ENCODE peak calls at places on chromosomes 11 and 22, in four cellular contexts. Y is GM12878, K is HepG2, A is K562. Z is an unnamed sample.

GRCh38 chr11:76160856-76161255 is 45.4 kb downstream of the WNT11 start:
- DNase-seq in A (no peak), Y (no peak), K (no peak), Z (no peak)

GRCh38 chr11:13008625-13009475 is at the start of gene RASSF10:
- DNase-seq in K (no peak), Y (no peak), A (no peak), Z (peak; percentile 95)

GRCh38 chr11:105361651-105362050 is 222.1 kb upstream of the CARD18 start:
- DNase-seq in K (no peak), Y (no peak), A (no peak), Z (no peak)

GRCh38 chr11:117960406-117960805 is 25.8 kb upstream of the IL10RA start:
- DNase-seq in K (no peak), Y (no peak), A (no peak), Z (no peak)

GRCh38 chr11:98561216-98561615 is 459.5 kb upstream of the CNTN5 start:
- DNase-seq in A (no peak), Y (no peak), K (no peak), Z (no peak)

GRCh38 chr22:20155330-20156041 is 4.6 kb upstream of the CCDC188 start:
- DNase-seq in A (peak; percentile 86), Y (no peak), K (peak; percentile 19), Z (no peak)

GRCh38 chr11:65861165-65861505 is 902 bp downstream of the MUS81 start:
- DNase-seq in K (no peak), A (no peak), Y (no peak), Z (no peak)

GRCh38 chr11:11657101-11657935 is 35.5 kb upstream of the GALNT18 start:
- DNase-seq in Y (no peak), K (no peak), A (no peak), Z (no peak)

GRCh38 chr11:16403851-16404250 is 47.5 kb upstream of the SOX6 start:
- DNase-seq in A (no peak), K (peak; percentile 13), Y (no peak), Z (no peak)

GRCh38 chr22:48906177-48906835 is 921.4 kb downstream of the BRD1 start:
- DNase-seq in K (no peak), A (no peak), Y (no peak), Z (no peak)

DNA sequence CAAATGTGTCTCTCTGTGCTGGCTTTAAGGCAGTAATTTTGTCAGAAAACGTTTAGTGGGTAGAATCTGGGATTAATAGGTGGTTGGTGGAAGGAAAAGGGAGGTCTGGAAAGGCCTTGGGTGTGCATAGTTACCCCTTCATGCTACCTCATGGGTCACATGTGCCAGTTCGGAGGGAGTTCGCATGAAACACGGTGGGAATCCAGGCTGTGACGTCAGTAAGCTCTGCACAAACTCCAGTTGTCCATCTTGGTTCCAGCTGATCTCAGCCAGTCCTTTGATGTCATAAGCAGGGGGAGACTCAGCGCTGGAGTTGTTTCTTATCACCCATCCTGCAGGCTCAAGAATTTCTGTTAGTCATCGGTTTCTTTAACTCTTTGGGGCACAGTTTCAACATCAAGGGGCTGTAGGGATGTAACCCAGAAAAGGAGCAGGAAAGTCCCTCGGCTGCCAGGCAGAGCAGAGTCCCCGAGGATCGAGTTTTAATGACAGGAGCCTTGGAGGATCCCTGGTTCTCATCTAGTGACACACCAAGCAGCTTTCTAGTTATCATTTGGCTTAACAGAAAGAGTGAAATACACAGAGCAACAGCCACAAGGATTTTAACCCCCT is 28.9 kb downstream of the MOV10L1 start:
- DNase-seq in Y (no peak), A (peak; percentile 88), K (peak; percentile 10), Z (no peak)
- TF ChIP-seq NR2C2 in Y (no peak), A (peak; percentile 57), K (no peak), Z (no peak)

GRCh38 chr11:17985517-17985916 is 27.3 kb downstream of the SERGEF start:
- DNase-seq in Y (no peak), A (no peak), K (peak; percentile 54), Z (no peak)

GRCh38 chr11:17988465-17988864 is 24.4 kb downstream of the SERGEF start:
- DNase-seq in Y (no peak), A (no peak), K (no peak), Z (no peak)

GRCh38 chr11:17986007-17986710 is 26.7 kb downstream of the SERGEF start:
- DNase-seq in Y (no peak), A (no peak), K (no peak), Z (no peak)

GRCh38 chr11:17987826-17988225 is 25.0 kb downstream of the SERGEF start:
- DNase-seq in A (no peak), K (no peak), Y (no peak), Z (no peak)

GRCh38 chr11:17986711-17987220 is 26.1 kb downstream of the SERGEF start:
- DNase-seq in K (peak; percentile 94), A (no peak), Y (no peak), Z (no peak)
- TF ChIP-seq CTCF in K (peak; percentile 2), A (peak; percentile 19), Y (no peak), Z (no peak)

GRCh38 chr22:17774206-17774927 is at the start of gene BID:
- DNase-seq in K (no peak), A (peak; percentile 89), Y (no peak), Z (peak; percentile 38)

GRCh38 chr22:17774928-17775675 is 833 bp upstream of the BID start:
- DNase-seq in A (no peak), K (no peak), Y (no peak), Z (no peak)

GRCh38 chr22:17773606-17774205 is 563 bp downstream of the BID start:
- DNase-seq in Y (no peak), A (peak; percentile 88), K (peak; percentile 35), Z (peak; percentile 73)

GRCh38 chr22:17772249-17772962 is 1.9 kb downstream of the BID start:
- DNase-seq in Y (no peak), A (no peak), K (no peak), Z (no peak)

GRCh38 chr22:17772963-17773605 is 1.2 kb downstream of the BID start:
- DNase-seq in Y (no peak), K (no peak), A (no peak), Z (no peak)
- TF ChIP-seq NR2C2 in Y (no peak), K (no peak), A (no peak), Z (no peak)

GRCh38 chr22:37019309-37020191 is at the start of the genes MPST and TST:
- DNase-seq in K (peak; percentile 62), A (peak; percentile 81), Y (no peak), Z (peak; percentile 65)
- TF ChIP-seq CTCF in K (peak; percentile 8), A (no peak), Y (no peak), Z (no peak)

DNA sequence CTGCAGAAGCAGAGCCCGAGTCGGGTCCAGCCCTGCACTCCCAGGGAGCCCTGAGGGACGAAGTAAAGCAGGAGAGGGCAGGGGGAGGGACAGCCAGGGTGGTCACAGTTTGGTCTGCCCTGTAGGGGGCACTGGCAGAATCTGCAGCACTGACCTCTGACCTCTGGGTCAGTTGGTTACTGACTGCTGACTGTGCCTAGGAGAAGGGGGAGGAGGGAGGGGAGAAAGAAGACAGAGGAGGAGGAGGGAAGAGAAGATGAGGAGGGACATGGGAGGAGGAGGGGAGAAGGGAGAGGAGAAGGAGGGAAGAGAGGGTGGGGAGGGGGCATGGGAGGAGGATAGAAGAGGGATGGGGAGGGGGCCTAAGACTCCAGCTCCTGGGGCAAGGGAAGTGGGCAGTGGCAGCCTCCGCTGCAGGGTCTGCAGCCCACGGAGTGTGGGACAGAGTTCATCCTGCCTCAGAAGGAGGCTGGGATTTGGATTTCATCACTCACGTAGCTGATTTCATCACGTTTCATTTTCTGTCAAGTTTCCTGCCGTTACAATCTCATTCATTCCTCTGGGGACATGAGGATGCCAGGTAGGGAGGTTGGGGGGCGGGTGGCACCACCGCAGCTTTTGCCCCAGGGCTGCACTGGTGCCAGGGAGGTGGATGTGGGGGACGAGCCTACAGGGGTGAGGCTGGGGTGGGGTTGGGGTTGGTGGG is 55.2 kb downstream of the FLRT1 start:
- DNase-seq in Y (no peak), A (peak; percentile 59), K (no peak), Z (peak; percentile 47)
- TF ChIP-seq NR2C2 in Y (no peak), A (peak; percentile 81), K (peak; percentile 92), Z (peak; percentile 67)

DNA sequence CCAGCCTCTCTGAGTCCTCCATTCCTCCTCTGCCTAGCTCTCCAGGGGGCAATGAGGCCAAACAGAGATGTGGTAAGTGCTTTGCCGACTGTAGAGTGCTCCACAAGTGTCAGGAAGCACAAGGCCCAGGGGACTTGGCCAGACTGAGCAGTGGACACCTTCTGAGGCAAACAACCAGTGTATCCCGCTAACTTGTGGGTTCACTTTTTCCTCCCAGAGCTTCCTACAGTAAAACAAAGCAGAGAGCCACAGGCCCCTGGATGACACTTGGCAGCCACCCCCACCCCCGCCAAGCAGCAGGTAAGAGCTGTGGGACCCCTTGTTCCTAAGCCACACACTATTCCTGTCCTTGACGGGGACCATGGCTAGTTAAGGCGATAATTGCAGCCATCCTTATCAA is 160.9 kb downstream of the CACNA1I start:
- DNase-seq in A (no peak), Y (no peak), K (no peak), Z (no peak)
- TF ChIP-seq CTCF in A (no peak), Y (no peak), K (no peak), Z (no peak)

DNA sequence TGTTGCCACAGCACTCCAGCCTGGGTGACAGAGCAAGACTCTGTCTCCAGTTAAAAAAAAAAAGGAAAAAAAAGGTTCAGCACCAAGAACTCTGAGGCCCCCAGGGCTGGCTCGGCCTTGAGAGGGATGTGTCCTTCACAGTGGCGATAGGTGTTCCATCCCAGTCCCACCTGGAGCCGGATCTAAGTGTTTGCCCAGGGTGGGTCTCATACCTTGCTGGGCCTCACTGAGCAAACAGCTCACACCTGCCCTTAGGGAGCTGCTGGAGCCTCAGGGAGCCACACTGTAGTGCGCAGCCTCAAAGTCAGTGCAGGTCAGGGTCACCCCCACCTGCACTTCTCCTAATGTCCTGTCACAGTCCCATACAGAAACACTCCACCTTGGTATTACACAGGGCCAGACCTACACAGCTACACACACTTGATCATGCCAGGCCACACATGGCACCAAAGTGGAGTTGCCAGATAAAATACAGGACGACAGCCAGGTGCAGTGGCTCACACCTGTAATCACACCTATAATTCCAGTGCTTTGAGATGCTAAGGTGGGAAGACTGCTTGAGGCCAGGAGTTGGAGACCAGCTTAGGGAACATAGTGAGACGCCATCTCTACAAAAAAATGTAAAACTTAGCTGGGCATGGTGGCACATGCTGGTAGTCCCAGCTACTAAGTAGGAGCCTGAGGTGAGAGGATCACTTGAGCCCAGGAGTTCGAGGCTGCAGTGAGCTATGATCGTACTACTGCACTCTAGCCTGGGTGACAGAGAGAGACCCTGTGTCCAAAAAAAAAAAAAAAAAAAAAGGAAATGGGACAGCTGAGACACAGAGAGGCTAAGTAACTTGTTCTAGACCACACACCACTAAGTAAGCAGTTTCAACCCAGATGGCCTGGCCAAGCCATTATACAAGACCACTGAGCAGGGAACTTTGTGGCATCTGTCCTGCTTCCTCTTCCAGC is 7.3 kb downstream of the STARD10 start:
- DNase-seq in A (no peak), Y (no peak), K (peak; percentile 56), Z (no peak)
- TF ChIP-seq NR2C2 in A (no peak), Y (no peak), K (no peak), Z (no peak)

GRCh38 chr11:72307439-72307838 is 63.5 kb upstream of the PHOX2A start:
- DNase-seq in A (no peak), Y (no peak), K (no peak), Z (no peak)

GRCh38 chr11:72306186-72306585 is 62.2 kb upstream of the PHOX2A start:
- DNase-seq in Y (no peak), K (no peak), A (no peak), Z (no peak)

GRCh38 chr11:72305077-72305476 is 61.1 kb upstream of the PHOX2A start:
- DNase-seq in A (no peak), K (no peak), Y (no peak), Z (no peak)

GRCh38 chr11:72308226-72309073 is 64.5 kb upstream of the PHOX2A start:
- DNase-seq in K (no peak), Y (no peak), A (peak; percentile 15), Z (no peak)

GRCh38 chr11:72309074-72309598 is 65.2 kb upstream of the PHOX2A start:
- DNase-seq in Y (no peak), A (no peak), K (no peak), Z (no peak)
- TF ChIP-seq CTCF in Y (no peak), A (no peak), K (no peak), Z (no peak)